ENCODE peak calls at places on chromosome 9, in nine cellular contexts. R, O, L, X, V, I, Z, Q and B are unnamed samples.

GRCh38 chr9:23379842-23380241 is 446.2 kb downstream of the ELAVL2 start:
- DNase-seq in R (no peak), O (no peak), L (peak), X (no peak), V (no peak), I (no peak), Z (no peak), Q (peak), B (no peak)

GRCh38 chr9:122820490-122820845 is 7.9 kb downstream of the PDCL start:
- DNase-seq in R (no peak), O (no peak), L (no peak), X (no peak), V (no peak), I (no peak), Z (no peak), Q (no peak), B (no peak)

GRCh38 chr9:126372716-126373115 is 46.1 kb downstream of the MVB12B start:
- DNase-seq in R (no peak), O (no peak), L (no peak), X (no peak), V (no peak), I (no peak), Z (no peak), Q (no peak), B (no peak)

GRCh38 chr9:19464764-19465570 is 56.2 kb downstream of the ACER2 start:
- DNase-seq in R (peak), O (no peak), L (peak), X (peak), V (peak), I (peak), Z (peak), Q (peak), B (peak)

GRCh38 chr9:76734716-76735115 is 29.5 kb upstream of the PCA3 start:
- DNase-seq in R (no peak), O (no peak), L (no peak), X (no peak), V (no peak), I (no peak), Z (no peak), Q (no peak), B (no peak)

GRCh38 chr9:134488251-134488900 is 153.2 kb upstream of the COL5A1 start:
- DNase-seq in R (no peak), O (no peak), L (peak), X (peak), V (no peak), I (peak), Z (peak), Q (no peak), B (no peak)

GRCh38 chr9:42396318-42396717 is 212.9 kb downstream of the SPATA31A6 start:
- DNase-seq in R (no peak), O (no peak), L (no peak), X (no peak), V (no peak), I (no peak), Z (no peak), Q (no peak), B (no peak)

GRCh38 chr9:123487944-123488343 is 131.9 kb downstream of the CRB2 start:
- DNase-seq in R (no peak), O (no peak), L (no peak), X (no peak), V (no peak), I (no peak), Z (no peak), Q (no peak), B (no peak)

GRCh38 chr9:131407717-131408195 is 13.9 kb downstream of the PRRC2B start:
- DNase-seq in R (no peak), O (no peak), L (peak), X (no peak), V (no peak), I (no peak), Z (peak), Q (peak), B (no peak)

GRCh38 chr9:91186311-91187101 is 175.2 kb downstream of the AUH start:
- DNase-seq in R (no peak), O (no peak), L (no peak), X (peak), V (peak), I (no peak), Z (no peak), Q (no peak), B (no peak)

GRCh38 chr9:71655778-71656177 is 112.5 kb downstream of the CEMIP2 start:
- DNase-seq in R (no peak), O (no peak), L (no peak), X (no peak), V (no peak), I (no peak), Z (no peak), Q (no peak), B (no peak)

GRCh38 chr9:6014668-6015270 is 655 bp downstream of the RANBP6 start:
- DNase-seq in R (peak), O (no peak), L (peak), X (no peak), V (peak), I (no peak), Z (no peak), Q (no peak), B (no peak)

GRCh38 chr9:6015278-6016157 is at the start of gene RANBP6:
- DNase-seq in R (peak), O (peak), L (peak), X (peak), V (peak), I (peak), Z (peak), Q (peak), B (peak)
- TF ChIP-seq POLR2A in R (peak), O (no peak), L (peak), X (no peak), V (peak), I (peak), Z (no peak), Q (peak), B (peak)

GRCh38 chr9:37037137-37037743 is 3.2 kb upstream of the PAX5 start:
- DNase-seq in R (no peak), O (no peak), L (no peak), X (no peak), V (no peak), I (no peak), Z (no peak), Q (no peak), B (no peak)

GRCh38 chr9:37035472-37036236 is 1.6 kb upstream of the PAX5 start:
- DNase-seq in R (no peak), O (no peak), L (no peak), X (no peak), V (no peak), I (no peak), Z (no peak), Q (no peak), B (no peak)

GRCh38 chr9:37036237-37037136 is 2.4 kb upstream of the PAX5 start:
- DNase-seq in R (no peak), O (no peak), L (peak), X (peak), V (peak), I (no peak), Z (peak), Q (peak), B (peak)

GRCh38 chr9:37039065-37039464 is 5.0 kb upstream of the PAX5 start:
- DNase-seq in R (no peak), O (no peak), L (no peak), X (no peak), V (no peak), I (no peak), Z (no peak), Q (no peak), B (no peak)

GRCh38 chr9:37037744-37038640 is 3.9 kb upstream of the PAX5 start:
- DNase-seq in R (no peak), O (no peak), L (no peak), X (no peak), V (no peak), I (no peak), Z (no peak), Q (peak), B (no peak)
- H3K4me3 ChIP-seq in R (no peak), O (peak), L (no peak), X (peak), V (no peak), I (peak), Z (peak), Q (peak), B (peak)

GRCh38 chr9:6412572-6413364 is at the start of gene UHRF2:
- DNase-seq in R (peak), O (peak), L (peak), X (peak), V (peak), I (peak), Z (peak), Q (peak), B (peak)
- TF ChIP-seq CTCF in R (no peak), O (no peak), L (no peak), X (no peak), V (peak), I (no peak), Z (no peak), Q (no peak), B (peak)

GRCh38 chr9:130240410-130241197 is 25.0 kb upstream of the HMCN2 start:
- DNase-seq in R (peak), O (peak), L (peak), X (no peak), V (peak), I (peak), Z (peak), Q (peak), B (no peak)
- TF ChIP-seq POLR2A in R (no peak), O (no peak), L (no peak), X (no peak), V (no peak), I (no peak), Z (no peak), Q (no peak), B (no peak)

DNA sequence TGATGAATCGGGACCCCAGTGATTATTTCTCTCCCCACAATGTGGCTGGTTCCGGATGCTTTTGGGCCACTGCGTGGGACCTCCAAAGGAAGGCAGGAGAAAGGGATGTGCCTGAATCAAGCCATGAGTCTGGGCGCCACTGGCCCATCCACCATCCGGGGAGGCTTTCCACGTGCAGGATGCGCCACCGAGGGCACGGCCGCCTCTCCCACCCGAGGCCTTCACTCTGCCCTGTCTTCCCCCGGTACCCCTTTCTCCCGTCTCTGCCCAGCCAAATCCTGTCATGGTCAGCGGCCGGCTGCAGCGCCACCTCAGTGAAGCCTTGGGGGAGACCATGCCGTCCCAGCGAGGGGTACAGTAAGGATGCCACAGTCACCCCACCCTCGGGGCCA is 43.9 kb upstream of the GRHPR start:
- DNase-seq in R (no peak), O (no peak), L (no peak), X (no peak), V (no peak), I (no peak), Z (no peak), Q (no peak), B (no peak)
- H3K4me3 ChIP-seq in R (no peak), O (no peak), L (no peak), X (no peak), V (no peak), I (no peak), Z (no peak), Q (no peak), B (no peak)

DNA sequence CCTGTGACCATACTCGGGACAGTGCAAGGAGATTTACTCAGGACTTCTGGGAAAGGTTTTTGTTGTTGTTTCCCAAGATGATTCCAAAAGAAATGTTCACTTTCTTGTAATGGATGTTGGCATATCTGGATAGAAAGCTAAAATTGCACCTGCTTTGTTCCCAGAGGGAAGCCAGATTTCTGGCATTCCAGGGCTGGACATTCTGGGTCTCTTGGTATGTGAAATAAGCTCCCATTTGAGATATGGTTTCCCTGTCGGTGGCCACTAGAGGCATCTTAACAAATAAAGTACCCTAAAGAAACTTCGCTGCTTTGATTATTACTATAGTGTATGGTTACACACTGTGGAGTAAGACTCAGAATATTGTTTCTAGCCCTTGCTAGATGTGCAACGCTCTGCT is 737.3 kb downstream of the BRINP1 start:
- DNase-seq in R (no peak), O (no peak), L (no peak), X (no peak), V (no peak), I (no peak), Z (no peak), Q (no peak), B (no peak)
- TF ChIP-seq CTCF in R (no peak), O (no peak), L (no peak), X (no peak), V (no peak), I (no peak), Z (no peak), Q (no peak), B (no peak)

GRCh38 chr9:99184427-99185327 is 37.1 kb downstream of the ALG2 start:
- DNase-seq in R (peak), O (peak), L (peak), X (peak), V (peak), I (peak), Z (peak), Q (peak), B (peak)
- TF ChIP-seq POLR2A in R (no peak), O (no peak), L (no peak), X (no peak), V (no peak), I (no peak), Z (no peak), Q (no peak), B (no peak)

GRCh38 chr9:87834357-87834756 is 48.3 kb upstream of the SPATA31E1 start:
- DNase-seq in R (peak), O (no peak), L (no peak), X (no peak), V (no peak), I (no peak), Z (no peak), Q (no peak), B (no peak)

GRCh38 chr9:87842878-87843585 is 39.6 kb upstream of the SPATA31E1 start:
- DNase-seq in R (no peak), O (no peak), L (no peak), X (no peak), V (no peak), I (no peak), Z (no peak), Q (no peak), B (no peak)

GRCh38 chr9:87831159-87831558 is 51.5 kb upstream of the SPATA31E1 start:
- DNase-seq in R (no peak), O (no peak), L (no peak), X (no peak), V (no peak), I (no peak), Z (no peak), Q (no peak), B (no peak)

GRCh38 chr9:87840126-87840525 is 42.6 kb upstream of the SPATA31E1 start:
- DNase-seq in R (no peak), O (no peak), L (no peak), X (no peak), V (no peak), I (no peak), Z (no peak), Q (no peak), B (no peak)

GRCh38 chr9:87836951-87837715 is 45.5 kb upstream of the SPATA31E1 start:
- DNase-seq in R (no peak), O (no peak), L (no peak), X (no peak), V (peak), I (no peak), Z (no peak), Q (no peak), B (no peak)
- H3K4me3 ChIP-seq in R (no peak), O (no peak), L (no peak), X (no peak), V (no peak), I (no peak), Z (no peak), Q (no peak), B (no peak)